ENCODE peak calls at places on chromosomes 1 and 21, in seven cellular contexts. One of them, this sample, is unnamed.

GRCh38 chr1:64060611-64061302 is 142.7 kb upstream of the UBE2U start:
- DNase-seq in AG04449: no peak
- DNase-seq in Panc1: no peak
- DNase-seq in choroid plexus epithelial cell: peak; percentile 57
- DNase-seq in mesothelial cell of epicardium: no peak
- DNase-seq in body of pancreas: no peak
- DNase-seq in HFFc6: no peak
- DNase-seq in this sample: no peak

GRCh38 chr1:205312866-205313680 is 8.5 kb downstream of the NUAK2 start:
- DNase-seq in Panc1: no peak
- DNase-seq in choroid plexus epithelial cell: no peak
- DNase-seq in body of pancreas: no peak
- DNase-seq in mesothelial cell of epicardium: no peak
- DNase-seq in AG04449: no peak
- DNase-seq in HFFc6: no peak
- DNase-seq in this sample: no peak

GRCh38 chr1:194503209-194503608 is 1316.8 kb upstream of the B3GALT2 start:
- DNase-seq in HFFc6: no peak
- DNase-seq in mesothelial cell of epicardium: no peak
- DNase-seq in body of pancreas: no peak
- DNase-seq in Panc1: no peak
- DNase-seq in choroid plexus epithelial cell: no peak
- DNase-seq in AG04449: no peak
- DNase-seq in this sample: no peak

GRCh38 chr1:159188375-159188788 is 16.3 kb upstream of the ACKR1 start:
- DNase-seq in mesothelial cell of epicardium: peak; percentile 71
- DNase-seq in Panc1: no peak
- DNase-seq in HFFc6: no peak
- DNase-seq in body of pancreas: peak; percentile 67
- DNase-seq in choroid plexus epithelial cell: peak; percentile 36
- DNase-seq in AG04449: no peak
- DNase-seq in this sample: peak; percentile 20

GRCh38 chr1:2251363-2251762 is 23.2 kb downstream of the SKI start:
- DNase-seq in Panc1: no peak
- DNase-seq in choroid plexus epithelial cell: no peak
- DNase-seq in body of pancreas: no peak
- DNase-seq in AG04449: no peak
- DNase-seq in mesothelial cell of epicardium: no peak
- DNase-seq in HFFc6: no peak
- DNase-seq in this sample: no peak

GRCh38 chr1:65083263-65083896 is 64.6 kb upstream of the AK4 start:
- DNase-seq in Panc1: no peak
- DNase-seq in mesothelial cell of epicardium: no peak
- DNase-seq in body of pancreas: no peak
- DNase-seq in HFFc6: no peak
- DNase-seq in AG04449: no peak
- DNase-seq in choroid plexus epithelial cell: peak; percentile 19
- DNase-seq in this sample: no peak

GRCh38 chr21:46191686-46192575 is 7.7 kb upstream of the SPATC1L start:
- DNase-seq in mesothelial cell of epicardium: peak; percentile 35
- DNase-seq in HFFc6: no peak
- DNase-seq in AG04449: no peak
- DNase-seq in choroid plexus epithelial cell: no peak
- DNase-seq in Panc1: no peak
- DNase-seq in body of pancreas: no peak
- DNase-seq in this sample: no peak

GRCh38 chr1:112397051-112397471 is 1.0 kb downstream of the CTTNBP2NL start:
- DNase-seq in mesothelial cell of epicardium: no peak
- DNase-seq in body of pancreas: no peak
- DNase-seq in choroid plexus epithelial cell: peak; percentile 30
- DNase-seq in AG04449: no peak
- DNase-seq in Panc1: no peak
- DNase-seq in HFFc6: no peak
- DNase-seq in this sample: no peak

GRCh38 chr1:115129071-115129640 is 39.9 kb upstream of the TSPAN2 start:
- DNase-seq in choroid plexus epithelial cell: no peak
- DNase-seq in mesothelial cell of epicardium: no peak
- DNase-seq in body of pancreas: no peak
- DNase-seq in AG04449: no peak
- DNase-seq in HFFc6: no peak
- DNase-seq in Panc1: no peak
- DNase-seq in this sample: no peak

GRCh38 chr1:77779529-77780281 is at the start of gene MIGA1:
- DNase-seq in body of pancreas: peak; percentile 97
- DNase-seq in HFFc6: peak; percentile 81
- DNase-seq in choroid plexus epithelial cell: peak; percentile 92
- DNase-seq in Panc1: no peak
- DNase-seq in mesothelial cell of epicardium: peak; percentile 74
- DNase-seq in AG04449: peak; percentile 46
- DNase-seq in this sample: peak; percentile 87

GRCh38 chr1:196078691-196079090 is 529.5 kb downstream of the KCNT2 start:
- DNase-seq in Panc1: no peak
- DNase-seq in HFFc6: no peak
- DNase-seq in AG04449: no peak
- DNase-seq in choroid plexus epithelial cell: peak; percentile 61
- DNase-seq in body of pancreas: no peak
- DNase-seq in mesothelial cell of epicardium: no peak
- DNase-seq in this sample: no peak

GRCh38 chr1:236922190-236922589 is 82.1 kb downstream of the MT1HL1 start:
- DNase-seq in AG04449: no peak
- DNase-seq in Panc1: no peak
- DNase-seq in body of pancreas: no peak
- DNase-seq in choroid plexus epithelial cell: no peak
- DNase-seq in HFFc6: no peak
- DNase-seq in mesothelial cell of epicardium: no peak
- DNase-seq in this sample: no peak

GRCh38 chr1:11499825-11500331 is 20.9 kb downstream of the DISP3 start:
- DNase-seq in choroid plexus epithelial cell: no peak
- DNase-seq in mesothelial cell of epicardium: no peak
- DNase-seq in HFFc6: no peak
- DNase-seq in Panc1: no peak
- DNase-seq in AG04449: no peak
- DNase-seq in body of pancreas: peak; percentile 17
- DNase-seq in this sample: no peak

GRCh38 chr1:55848906-55849305 is 633.7 kb upstream of the USP24 start:
- DNase-seq in mesothelial cell of epicardium: no peak
- DNase-seq in AG04449: no peak
- DNase-seq in Panc1: no peak
- DNase-seq in choroid plexus epithelial cell: peak; percentile 68
- DNase-seq in body of pancreas: no peak
- DNase-seq in HFFc6: peak; percentile 67
- DNase-seq in this sample: no peak

GRCh38 chr1:19315378-19316206 is 3.5 kb downstream of the SLC66A1 start:
- DNase-seq in choroid plexus epithelial cell: peak; percentile 57
- DNase-seq in Panc1: no peak
- DNase-seq in AG04449: no peak
- DNase-seq in HFFc6: peak; percentile 27
- DNase-seq in body of pancreas: peak; percentile 28
- DNase-seq in mesothelial cell of epicardium: no peak
- DNase-seq in this sample: no peak

GRCh38 chr1:211476200-211476849 is 15.6 kb downstream of the RD3 start:
- DNase-seq in AG04449: peak; percentile 17
- DNase-seq in HFFc6: peak; percentile 58
- DNase-seq in body of pancreas: peak; percentile 83
- DNase-seq in Panc1: peak; percentile 50
- DNase-seq in mesothelial cell of epicardium: peak; percentile 68
- DNase-seq in choroid plexus epithelial cell: peak; percentile 86
- DNase-seq in this sample: peak; percentile 89

GRCh38 chr1:165632491-165632890 is 1.5 kb downstream of the MGST3 start:
- DNase-seq in mesothelial cell of epicardium: no peak
- DNase-seq in choroid plexus epithelial cell: no peak
- DNase-seq in HFFc6: no peak
- DNase-seq in body of pancreas: no peak
- DNase-seq in AG04449: no peak
- DNase-seq in Panc1: no peak
- DNase-seq in this sample: no peak

GRCh38 chr1:179807691-179808485 is 64.8 kb downstream of the FAM163A start:
- DNase-seq in body of pancreas: no peak
- DNase-seq in choroid plexus epithelial cell: peak; percentile 95
- DNase-seq in Panc1: no peak
- DNase-seq in HFFc6: peak; percentile 91
- DNase-seq in mesothelial cell of epicardium: no peak
- DNase-seq in AG04449: peak; percentile 70
- DNase-seq in this sample: no peak

GRCh38 chr1:112955678-112956502 is at the start of gene SLC16A1:
- DNase-seq in mesothelial cell of epicardium: peak; percentile 91
- DNase-seq in HFFc6: peak; percentile 92
- DNase-seq in choroid plexus epithelial cell: peak; percentile 95
- DNase-seq in body of pancreas: peak; percentile 87
- DNase-seq in AG04449: peak; percentile 63
- DNase-seq in Panc1: peak; percentile 54
- DNase-seq in this sample: peak; percentile 87

GRCh38 chr1:115495603-115496002 is 146.2 kb upstream of the VANGL1 start:
- DNase-seq in mesothelial cell of epicardium: peak; percentile 13
- DNase-seq in HFFc6: peak; percentile 82
- DNase-seq in choroid plexus epithelial cell: peak; percentile 35
- DNase-seq in body of pancreas: no peak
- DNase-seq in AG04449: no peak
- DNase-seq in Panc1: no peak
- DNase-seq in this sample: no peak

GRCh38 chr1:150186789-150187559 is 37.3 kb downstream of the PLEKHO1 start:
- DNase-seq in choroid plexus epithelial cell: peak; percentile 77
- DNase-seq in Panc1: peak; percentile 28
- DNase-seq in AG04449: no peak
- DNase-seq in body of pancreas: peak; percentile 45
- DNase-seq in HFFc6: peak; percentile 41
- DNase-seq in mesothelial cell of epicardium: no peak
- DNase-seq in this sample: peak; percentile 34

GRCh38 chr1:173094539-173094938 is 43.8 kb upstream of the TNFSF18 start:
- DNase-seq in body of pancreas: no peak
- DNase-seq in HFFc6: no peak
- DNase-seq in mesothelial cell of epicardium: no peak
- DNase-seq in choroid plexus epithelial cell: no peak
- DNase-seq in Panc1: no peak
- DNase-seq in AG04449: no peak
- DNase-seq in this sample: no peak

GRCh38 chr1:52554756-52555155 is 1.9 kb upstream of the TUT4 start:
- DNase-seq in HFFc6: peak; percentile 31
- DNase-seq in Panc1: no peak
- DNase-seq in mesothelial cell of epicardium: no peak
- DNase-seq in AG04449: no peak
- DNase-seq in choroid plexus epithelial cell: no peak
- DNase-seq in body of pancreas: no peak
- DNase-seq in this sample: no peak

GRCh38 chr1:17141441-17142197 is 22.4 kb upstream of the PADI2 start:
- DNase-seq in HFFc6: no peak
- DNase-seq in choroid plexus epithelial cell: no peak
- DNase-seq in Panc1: no peak
- DNase-seq in mesothelial cell of epicardium: no peak
- DNase-seq in AG04449: no peak
- DNase-seq in body of pancreas: peak; percentile 34
- DNase-seq in this sample: no peak

GRCh38 chr1:10074059-10074854 is 41.5 kb downstream of the UBE4B start:
- DNase-seq in Panc1: peak; percentile 72
- DNase-seq in AG04449: peak; percentile 89
- DNase-seq in mesothelial cell of epicardium: no peak
- DNase-seq in body of pancreas: peak; percentile 69
- DNase-seq in HFFc6: peak; percentile 96
- DNase-seq in choroid plexus epithelial cell: peak; percentile 97
- DNase-seq in this sample: peak; percentile 3

GRCh38 chr1:87329051-87329755 is 523 bp downstream of the LMO4 start:
- DNase-seq in HFFc6: no peak
- DNase-seq in body of pancreas: peak; percentile 70
- DNase-seq in mesothelial cell of epicardium: peak; percentile 62
- DNase-seq in AG04449: no peak
- DNase-seq in choroid plexus epithelial cell: peak; percentile 56
- DNase-seq in Panc1: no peak
- DNase-seq in this sample: peak; percentile 37

GRCh38 chr1:183810172-183810571 is 5.3 kb downstream of the RGL1 start:
- DNase-seq in choroid plexus epithelial cell: no peak
- DNase-seq in body of pancreas: peak; percentile 34
- DNase-seq in mesothelial cell of epicardium: no peak
- DNase-seq in AG04449: no peak
- DNase-seq in HFFc6: peak; percentile 9
- DNase-seq in Panc1: no peak
- DNase-seq in this sample: no peak

DNA sequence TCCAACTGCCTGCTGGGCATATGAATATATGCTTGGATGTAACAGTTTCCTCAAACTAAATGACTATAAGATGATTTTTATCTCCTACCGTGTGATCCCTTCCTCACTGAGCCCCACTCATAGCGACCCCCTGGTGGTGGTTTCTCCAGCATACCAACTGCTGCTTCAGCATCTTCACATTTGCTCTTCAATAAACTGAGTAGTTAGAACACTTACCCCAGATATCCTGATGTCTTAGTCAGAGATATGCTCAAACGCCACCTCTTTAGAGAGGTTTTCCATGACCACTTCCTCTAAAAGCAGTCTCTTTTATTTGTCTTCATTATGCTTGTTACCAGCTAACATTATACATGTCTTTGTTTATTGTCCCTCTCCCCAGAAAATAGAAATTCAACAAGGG is 10.2 kb upstream of the HNRNPR start:
- DNase-seq in body of pancreas: no peak
- DNase-seq in choroid plexus epithelial cell: no peak
- DNase-seq in Panc1: no peak
- DNase-seq in mesothelial cell of epicardium: no peak
- DNase-seq in HFFc6: no peak
- DNase-seq in AG04449: no peak
- DNase-seq in this sample: no peak
- TF ChIP-seq CTCF in body of pancreas: no peak
- TF ChIP-seq CTCF in choroid plexus epithelial cell: peak; percentile 33
- TF ChIP-seq CTCF in Panc1: no peak
- TF ChIP-seq CTCF in mesothelial cell of epicardium: no peak
- TF ChIP-seq CTCF in HFFc6: peak; percentile 39
- TF ChIP-seq CTCF in AG04449: no peak
- TF ChIP-seq CTCF in this sample: no peak

GRCh38 chr1:229984310-229984991 is 82.6 kb upstream of the GALNT2 start:
- DNase-seq in body of pancreas: no peak
- DNase-seq in HFFc6: no peak
- DNase-seq in AG04449: no peak
- DNase-seq in Panc1: no peak
- DNase-seq in choroid plexus epithelial cell: no peak
- DNase-seq in mesothelial cell of epicardium: no peak
- DNase-seq in this sample: no peak
- TF ChIP-seq CTCF in body of pancreas: no peak
- TF ChIP-seq CTCF in HFFc6: no peak
- TF ChIP-seq CTCF in AG04449: peak; percentile 6
- TF ChIP-seq CTCF in Panc1: no peak
- TF ChIP-seq CTCF in choroid plexus epithelial cell: no peak
- TF ChIP-seq CTCF in mesothelial cell of epicardium: no peak
- TF ChIP-seq CTCF in this sample: no peak

GRCh38 chr1:25834894-25835293 is 15.1 kb downstream of the MTFR1L start:
- DNase-seq in AG04449: no peak
- DNase-seq in body of pancreas: no peak
- DNase-seq in Panc1: no peak
- DNase-seq in HFFc6: no peak
- DNase-seq in choroid plexus epithelial cell: peak; percentile 32
- DNase-seq in mesothelial cell of epicardium: no peak
- DNase-seq in this sample: no peak
- TF ChIP-seq CTCF in AG04449: no peak
- TF ChIP-seq CTCF in body of pancreas: no peak
- TF ChIP-seq CTCF in Panc1: no peak
- TF ChIP-seq CTCF in HFFc6: no peak
- TF ChIP-seq CTCF in choroid plexus epithelial cell: no peak
- TF ChIP-seq CTCF in mesothelial cell of epicardium: no peak
- TF ChIP-seq CTCF in this sample: no peak

GRCh38 chr1:90591355-90591969 is 125.6 kb downstream of the BARHL2 start:
- DNase-seq in mesothelial cell of epicardium: no peak
- DNase-seq in HFFc6: no peak
- DNase-seq in body of pancreas: no peak
- DNase-seq in AG04449: no peak
- DNase-seq in choroid plexus epithelial cell: no peak
- DNase-seq in Panc1: no peak
- DNase-seq in this sample: no peak

GRCh38 chr1:90593312-90593711 is 123.8 kb downstream of the BARHL2 start:
- DNase-seq in choroid plexus epithelial cell: no peak
- DNase-seq in AG04449: no peak
- DNase-seq in Panc1: no peak
- DNase-seq in mesothelial cell of epicardium: no peak
- DNase-seq in HFFc6: no peak
- DNase-seq in body of pancreas: no peak
- DNase-seq in this sample: no peak

GRCh38 chr1:90591970-90592356 is 125.1 kb downstream of the BARHL2 start:
- DNase-seq in Panc1: no peak
- DNase-seq in mesothelial cell of epicardium: no peak
- DNase-seq in body of pancreas: no peak
- DNase-seq in AG04449: no peak
- DNase-seq in choroid plexus epithelial cell: no peak
- DNase-seq in HFFc6: no peak
- DNase-seq in this sample: no peak
- TF ChIP-seq CTCF in Panc1: no peak
- TF ChIP-seq CTCF in mesothelial cell of epicardium: no peak
- TF ChIP-seq CTCF in body of pancreas: no peak
- TF ChIP-seq CTCF in AG04449: no peak
- TF ChIP-seq CTCF in choroid plexus epithelial cell: no peak
- TF ChIP-seq CTCF in HFFc6: no peak
- TF ChIP-seq CTCF in this sample: no peak